ENCODE peak calls at places on chromosome 3, in six cellular contexts. Z, X, I, F, O and M are unnamed samples. For H3K4me1, the result is how much of the 10 kb centered on the place peaks cover.

GRCh38 chr3:32111560-32111959 is 5.1 kb downstream of the GPD1L start:
- DNase-seq in Z (no peak), X (no peak), I (no peak), F (no peak), O (no peak), M (no peak)

GRCh38 chr3:153970735-153971347 is 150.3 kb upstream of the ARHGEF26 start:
- DNase-seq in Z (no peak), X (no peak), I (no peak), F (no peak), O (peak), M (no peak)

GRCh38 chr3:13013994-13014754 is 59.1 kb downstream of the IQSEC1 start:
- DNase-seq in Z (no peak), X (no peak), I (no peak), F (no peak), O (no peak), M (peak)

GRCh38 chr3:126435456-126436315 is 40.0 kb downstream of the ZXDC start:
- DNase-seq in Z (no peak), X (no peak), I (no peak), F (no peak), O (no peak), M (peak)

GRCh38 chr3:155007729-155008128 is 72.4 kb upstream of the MME start:
- DNase-seq in Z (no peak), X (no peak), I (peak), F (no peak), O (no peak), M (no peak)

GRCh38 chr3:192090586-192090985 is 629.6 kb downstream of the PYDC2 start:
- DNase-seq in Z (no peak), X (no peak), I (no peak), F (peak), O (peak), M (no peak)

GRCh38 chr3:141539441-141540187 is 52.8 kb downstream of the RASA2 start:
- DNase-seq in Z (no peak), X (no peak), I (no peak), F (no peak), O (no peak), M (no peak)

GRCh38 chr3:72346526-72346926 is 501.7 kb downstream of the SHQ1 start:
- DNase-seq in Z (no peak), X (no peak), I (no peak), F (no peak), O (no peak), M (peak)

GRCh38 chr3:169665264-169666078 is 2.0 kb upstream of the MECOM start:
- DNase-seq in Z (no peak), X (no peak), I (peak), F (no peak), O (no peak), M (no peak)

GRCh38 chr3:46811615-46812236 is 51.5 kb downstream of the MYL3 start:
- DNase-seq in Z (peak), X (no peak), I (no peak), F (no peak), O (no peak), M (no peak)

GRCh38 chr3:3699407-3699806 is 99.8 kb upstream of the LRRN1 start:
- DNase-seq in Z (no peak), X (no peak), I (no peak), F (no peak), O (no peak), M (no peak)

GRCh38 chr3:106825962-106826605 is 551.2 kb upstream of the CCDC54 start:
- DNase-seq in Z (no peak), X (no peak), I (no peak), F (no peak), O (no peak), M (no peak)

GRCh38 chr3:106826861-106827311 is 550.4 kb upstream of the CCDC54 start:
- DNase-seq in Z (no peak), X (no peak), I (no peak), F (no peak), O (no peak), M (no peak)

GRCh38 chr3:106829206-106829605 is 548.0 kb upstream of the CCDC54 start:
- DNase-seq in Z (no peak), X (no peak), I (no peak), F (no peak), O (no peak), M (no peak)

GRCh38 chr3:106830334-106830733 is 546.9 kb upstream of the CCDC54 start:
- DNase-seq in Z (no peak), X (no peak), I (no peak), F (no peak), O (no peak), M (no peak)

DNA sequence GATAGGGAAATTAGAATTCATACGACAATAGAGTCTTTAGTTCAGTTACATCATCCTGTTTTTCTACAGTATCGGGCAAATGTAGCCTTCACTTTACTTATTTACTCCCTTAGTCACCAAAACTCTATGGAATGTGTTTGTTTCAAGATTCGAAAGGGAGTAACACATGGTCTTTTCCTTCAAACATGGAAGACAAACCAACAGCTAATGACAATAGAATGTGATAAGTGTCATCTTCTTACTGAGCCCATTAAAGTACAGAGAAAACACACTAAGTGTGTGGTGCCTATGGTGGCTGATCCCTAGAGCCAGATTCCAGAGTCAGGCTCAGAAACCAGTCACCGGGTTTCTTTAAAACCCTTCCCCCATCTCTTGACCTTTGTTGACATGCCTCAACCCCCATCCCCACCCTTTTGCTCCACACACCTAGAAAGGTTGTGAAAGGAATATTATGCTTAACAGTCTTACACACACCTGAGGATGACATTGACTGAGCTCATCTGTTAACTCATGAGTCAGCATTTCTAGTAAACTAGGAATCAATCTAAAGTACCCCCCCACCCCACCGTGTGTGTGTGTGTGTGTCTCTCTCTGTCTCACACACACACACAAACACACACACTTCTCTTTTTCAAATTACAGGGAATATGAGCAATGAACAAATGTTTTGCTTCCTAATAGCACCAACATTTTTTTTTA is 549.6 kb upstream of the CCDC54 start:
- DNase-seq in Z (no peak), X (no peak), I (no peak), F (no peak), O (no peak), M (no peak)
- H3K4me1 ChIP-seq in Z (under half), X (under half), I (under half), F (under half), O (under half), M (under half)

GRCh38 chr3:38834110-38834509 is 18.1 kb upstream of the SCN10A start:
- DNase-seq in Z (peak), X (peak), I (peak), F (peak), O (peak), M (peak)
- TF ChIP-seq POLR2A in Z (no peak), X (no peak), I (no peak), F (no peak), O (no peak), M (no peak)

DNA sequence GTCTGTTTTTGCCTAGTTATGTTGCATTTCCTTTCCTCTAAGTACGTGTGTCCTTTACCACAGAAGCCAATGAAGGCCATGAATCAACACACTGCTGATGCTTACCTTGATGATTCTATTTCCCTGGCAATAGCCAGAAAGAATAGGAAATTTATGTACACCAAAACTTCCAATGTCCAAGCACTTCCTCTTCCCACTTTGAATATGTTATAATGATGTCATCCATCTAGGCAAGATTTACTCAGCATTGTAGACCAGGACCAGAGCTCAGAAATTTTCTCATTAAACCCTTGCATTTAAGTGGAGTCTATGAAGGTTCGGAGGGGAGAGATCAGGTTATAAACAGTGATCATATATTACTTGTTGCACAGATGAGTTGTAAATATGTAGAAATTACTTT is 126.0 kb downstream of the THRB start:
- DNase-seq in Z (no peak), X (no peak), I (no peak), F (no peak), O (no peak), M (no peak)
- TF ChIP-seq POLR2AphosphoS5 in Z (no peak), X (no peak), I (no peak), F (no peak), O (no peak), M (no peak)

DNA sequence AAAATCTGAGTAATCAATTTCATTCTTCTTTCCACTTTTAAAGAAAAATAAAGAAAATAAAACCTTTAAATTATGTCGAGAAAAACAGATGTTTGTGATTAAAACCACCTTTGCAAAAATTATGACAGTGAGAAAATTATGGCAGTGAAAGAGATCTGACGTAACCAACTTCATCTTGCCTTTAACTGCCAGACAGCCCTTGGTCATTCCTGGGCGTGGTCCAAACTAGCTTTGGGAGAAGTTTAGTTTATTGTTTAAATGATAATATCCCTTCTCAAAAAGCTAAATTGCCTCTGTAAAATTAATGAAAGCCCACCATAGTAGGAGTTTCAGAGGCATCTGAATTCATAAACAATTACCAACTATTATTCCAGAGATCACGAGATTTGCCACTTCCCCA is 664.3 kb upstream of the CBLB start:
- DNase-seq in Z (no peak), X (no peak), I (no peak), F (no peak), O (no peak), M (no peak)
- H3K4me1 ChIP-seq in Z (under half), X (under half), I (under half), F (under half), O (under half), M (under half)

GRCh38 chr3:129656659-129657247 is 50.3 kb upstream of the PLXND1 start:
- DNase-seq in Z (no peak), X (no peak), I (no peak), F (peak), O (peak), M (no peak)
- TF ChIP-seq POLR2A in Z (no peak), X (no peak), I (no peak), F (peak), O (no peak), M (no peak)

GRCh38 chr3:184567924-184568590 is 6.5 kb downstream of the EPHB3 start:
- DNase-seq in Z (no peak), X (no peak), I (no peak), F (no peak), O (no peak), M (no peak)
- TF ChIP-seq POLR2AphosphoS5 in Z (no peak), X (no peak), I (no peak), F (no peak), O (no peak), M (no peak)

DNA sequence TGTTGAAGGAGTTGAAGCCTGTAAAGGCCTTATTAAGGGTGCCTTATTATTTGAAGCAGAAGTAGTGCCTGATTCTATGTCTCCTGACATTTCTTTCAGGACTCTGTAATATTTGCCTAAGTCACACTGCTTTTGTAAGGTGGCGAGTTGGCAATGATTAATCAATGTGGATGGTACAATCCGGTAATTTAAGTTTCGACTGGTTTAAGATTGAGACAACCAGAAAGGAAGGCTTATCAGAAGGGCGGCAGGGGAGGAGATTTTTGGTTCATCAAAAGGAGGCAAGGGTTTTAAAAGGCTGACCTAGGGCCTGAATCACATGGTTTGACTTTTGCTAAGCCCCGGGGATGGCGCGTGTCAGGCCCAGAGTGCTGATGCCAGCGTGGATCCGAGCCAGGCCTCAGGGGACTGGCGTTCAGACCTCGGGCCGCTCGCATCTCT is 830 bp upstream of the RNF13 start:
- DNase-seq in Z (no peak), X (no peak), I (peak), F (no peak), O (no peak), M (no peak)
- H3K4me1 ChIP-seq in Z (under half), X (under half), I (under half), F (under half), O (under half), M (half or more)

DNA sequence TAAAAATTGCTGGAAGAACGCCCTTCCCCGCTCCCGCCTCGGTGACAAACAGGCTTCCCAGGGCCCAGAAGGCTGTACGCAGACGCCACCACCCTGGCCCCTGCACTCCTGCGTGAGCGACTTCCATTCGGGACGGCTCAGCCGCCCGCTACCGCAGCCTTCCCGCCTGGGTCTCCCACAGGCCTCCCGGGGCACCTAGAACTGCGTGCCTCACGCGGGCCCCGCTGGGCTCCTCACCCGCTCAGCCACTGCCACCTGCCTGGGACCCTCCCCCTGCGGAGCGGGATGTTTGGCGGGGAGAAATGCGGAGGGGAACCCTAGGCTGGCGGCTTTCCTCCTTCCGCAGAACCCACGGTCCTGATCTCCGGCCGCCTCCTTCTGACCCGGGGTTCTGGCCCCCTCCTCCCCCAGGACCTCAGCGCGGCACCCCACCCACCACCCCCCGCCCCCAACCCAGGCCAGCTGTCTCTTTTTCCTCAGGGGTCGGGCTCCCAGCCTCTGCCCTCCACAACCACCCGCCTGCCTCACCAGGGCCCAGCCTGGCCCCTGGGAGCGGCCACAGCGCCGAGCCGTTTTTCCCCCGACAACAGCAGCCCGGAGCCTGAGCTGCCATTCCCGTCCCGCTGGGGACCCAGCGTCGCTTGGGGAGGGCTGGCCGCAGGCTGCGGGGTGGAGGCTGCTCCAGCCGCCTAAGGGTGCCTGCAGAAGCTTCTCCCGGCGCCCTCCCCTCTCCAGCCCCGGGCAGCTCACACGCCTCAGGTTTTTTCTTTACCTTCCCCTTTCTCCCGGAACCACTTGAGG is 27.6 kb upstream of the RAB7A start:
- DNase-seq in Z (no peak), X (peak), I (no peak), F (no peak), O (no peak), M (peak)
- TF ChIP-seq POLR2A in Z (no peak), X (no peak), I (no peak), F (no peak), O (peak), M (no peak)